ENCODE peak calls at places on chromosomes 1 and 21, in nine cellular contexts. L, C, N, A, U, K, T, X and V are unnamed samples.

GRCh38 chr1:97378596-97378995 is 542.2 kb downstream of the DPYD start:
- DNase-seq in N (no peak), K (no peak), X (no peak), U (no peak), C (no peak), L (no peak), T (no peak), A (no peak), V (no peak)

GRCh38 chr1:157035121-157035520 is 10.4 kb downstream of the ARHGEF11 start:
- DNase-seq in N (no peak), T (no peak), X (no peak), L (no peak), C (no peak), U (no peak), A (no peak), K (no peak), V (no peak)

GRCh38 chr21:34560021-34560420 is 48.0 kb upstream of the KCNE1 start:
- DNase-seq in K (no peak), A (no peak), X (no peak), L (no peak), U (no peak), N (no peak), T (no peak), C (no peak), V (no peak)

GRCh38 chr1:115332813-115333608 is 5.0 kb downstream of the NGF start:
- DNase-seq in A (no peak), N (no peak), U (no peak), C (no peak), K (no peak), T (no peak), X (no peak), L (no peak), V (no peak)

GRCh38 chr1:100353988-100354387 is 1.7 kb downstream of the CDC14A start:
- DNase-seq in K (no peak), T (no peak), X (no peak), U (no peak), C (no peak), N (no peak), L (no peak), A (no peak), V (no peak)

GRCh38 chr1:220527279-220528048 is 472 bp upstream of the MARK1 start:
- DNase-seq in T (no peak), U (peak), L (no peak), K (peak), A (no peak), X (no peak), C (no peak), N (peak), V (no peak)

GRCh38 chr1:92623187-92623778 is 136.6 kb upstream of the GFI1 start:
- DNase-seq in U (no peak), X (no peak), N (no peak), C (no peak), A (no peak), L (no peak), T (no peak), K (peak), V (no peak)

GRCh38 chr1:85406887-85407593 is 57.9 kb downstream of the DDAH1 start:
- DNase-seq in A (peak), T (no peak), K (peak), N (peak), U (no peak), L (no peak), X (no peak), C (no peak), V (peak)

GRCh38 chr1:60600532-60600931 is 481.8 kb upstream of the NFIA start:
- DNase-seq in A (no peak), T (no peak), K (no peak), U (no peak), C (no peak), N (no peak), L (no peak), X (no peak), V (no peak)

GRCh38 chr1:100387209-100387608 is 34.9 kb downstream of the CDC14A start:
- DNase-seq in X (no peak), L (no peak), K (no peak), A (no peak), C (no peak), U (no peak), T (no peak), N (no peak), V (no peak)

GRCh38 chr1:93874025-93874651 is 4.9 kb downstream of the DNTTIP2 start:
- DNase-seq in K (peak), C (no peak), N (no peak), X (no peak), U (no peak), L (no peak), A (peak), T (no peak), V (peak)

GRCh38 chr21:28111151-28111619 is 881.5 kb downstream of the LTN1 start:
- DNase-seq in C (no peak), X (no peak), T (no peak), N (no peak), L (no peak), U (no peak), A (peak), K (no peak), V (no peak)

GRCh38 chr1:41528726-41529605 is 44.5 kb upstream of the EDN2 start:
- DNase-seq in X (no peak), T (no peak), A (no peak), C (no peak), N (no peak), K (no peak), L (no peak), U (no peak), V (no peak)

GRCh38 chr1:245153081-245153644 is 1.6 kb upstream of the KIF26B start:
- DNase-seq in K (peak), U (peak), C (peak), X (peak), T (peak), L (peak), A (peak), N (peak), V (peak)

GRCh38 chr1:2192031-2192995 is 2.3 kb downstream of the FAAP20 start:
- DNase-seq in C (no peak), A (no peak), K (no peak), X (no peak), T (no peak), L (no peak), U (no peak), N (no peak), V (no peak)

GRCh38 chr1:22503721-22504410 is 52.2 kb downstream of the ZBTB40 start:
- DNase-seq in N (no peak), X (no peak), C (no peak), A (no peak), K (no peak), U (no peak), L (no peak), T (no peak), V (no peak)

GRCh38 chr1:208437416-208437815 is 193.2 kb upstream of the PLXNA2 start:
- DNase-seq in U (no peak), L (no peak), K (no peak), T (no peak), C (no peak), N (no peak), X (no peak), A (peak), V (no peak)

GRCh38 chr1:113459279-113459678 is 69.0 kb downstream of the MAGI3 start:
- DNase-seq in U (no peak), L (no peak), C (no peak), T (no peak), A (no peak), X (no peak), K (no peak), N (no peak), V (no peak)

GRCh38 chr1:18047122-18047521 is 60.5 kb upstream of the IGSF21 start:
- DNase-seq in T (no peak), U (no peak), A (no peak), L (no peak), C (no peak), N (no peak), K (peak), X (no peak), V (no peak)

GRCh38 chr1:43039228-43040055 is 80.8 kb upstream of the SLC2A1 start:
- DNase-seq in N (peak), C (no peak), K (no peak), T (no peak), X (no peak), U (no peak), A (no peak), L (no peak), V (no peak)

GRCh38 chr1:178061632-178062031 is 32.3 kb upstream of the RASAL2 start:
- DNase-seq in C (no peak), X (no peak), T (no peak), L (no peak), U (no peak), K (no peak), A (no peak), N (no peak), V (no peak)

GRCh38 chr1:194194724-194195123 is 1008.3 kb upstream of the B3GALT2 start:
- DNase-seq in T (no peak), U (no peak), N (no peak), C (no peak), X (no peak), K (no peak), A (no peak), L (no peak), V (no peak)

GRCh38 chr21:41947596-41948403 is 6.0 kb downstream of the C2CD2 start:
- DNase-seq in T (no peak), U (no peak), L (no peak), N (no peak), X (no peak), C (no peak), A (no peak), K (peak), V (no peak)

GRCh38 chr1:47967868-47968267 is 29.3 kb downstream of the TRABD2B start:
- DNase-seq in L (no peak), T (no peak), K (no peak), A (no peak), U (no peak), C (no peak), N (no peak), X (no peak), V (no peak)

GRCh38 chr1:2451744-2452582 is 24.1 kb upstream of the PLCH2 start:
- DNase-seq in U (no peak), N (no peak), C (no peak), L (no peak), X (no peak), K (no peak), A (peak), T (no peak), V (peak)

GRCh38 chr1:63590161-63590560 is 3.0 kb upstream of the PGM1 start:
- DNase-seq in A (no peak), X (no peak), L (no peak), T (no peak), N (no peak), K (no peak), U (no peak), C (no peak), V (no peak)

GRCh38 chr1:240464099-240464498 is 147.9 kb downstream of the GREM2 start:
- DNase-seq in C (no peak), T (no peak), K (no peak), X (no peak), U (no peak), N (no peak), A (no peak), L (no peak), V (no peak)